ENCODE peak calls at places on chromosomes 7 and 10, in seven cellular contexts. Z is Peyer's patch, S is SK-N-SH, P is GM23338, Q is heart left ventricle, Y is left ventricle myocardium inferior, J is adrenal gland. B is an unnamed sample. For H3K4me1, the result is how much of the 10 kb centered on the place peaks cover.

GRCh38 chr10:92490387-92490786 is 83.5 kb downstream of the IDE start:
- DNase-seq in Z (no peak), S (no peak), P (no peak), Q (no peak), Y (no peak), J (no peak), B (no peak)

GRCh38 chr10:49114718-49115014 is 656 bp downstream of the VSTM4 start:
- DNase-seq in Z (no peak), S (no peak), P (no peak), Q (no peak), Y (no peak), J (no peak), B (no peak)

GRCh38 chr10:43420369-43421200 is 11.6 kb upstream of the HNRNPF start:
- DNase-seq in Z (peak), S (peak), P (peak), Q (peak), Y (peak), J (peak), B (peak)

GRCh38 chr10:70589762-70590662 is 12.5 kb downstream of the PRF1 start:
- DNase-seq in Z (no peak), S (no peak), P (no peak), Q (peak), Y (peak), J (no peak), B (peak)

GRCh38 chr7:154450434-154450833 is 398.2 kb downstream of the DPP6 start:
- DNase-seq in Z (no peak), S (no peak), P (no peak), Q (no peak), Y (no peak), J (no peak), B (no peak)

GRCh38 chr10:30387646-30388243 is 38.7 kb upstream of the MTPAP start:
- DNase-seq in Z (no peak), S (no peak), P (no peak), Q (no peak), Y (no peak), J (no peak), B (no peak)

GRCh38 chr10:117382831-117383230 is 7.6 kb upstream of the PDZD8 start:
- DNase-seq in Z (no peak), S (no peak), P (no peak), Q (no peak), Y (no peak), J (no peak), B (no peak)

GRCh38 chr10:61280303-61280702 is 172.9 kb downstream of the TMEM26 start:
- DNase-seq in Z (no peak), S (no peak), P (no peak), Q (no peak), Y (no peak), J (peak), B (no peak)

GRCh38 chr7:151077705-151078232 is 2.8 kb downstream of the FASTK start:
- DNase-seq in Z (no peak), S (no peak), P (no peak), Q (no peak), Y (no peak), J (peak), B (no peak)

GRCh38 chr7:150973571-150974451 is 4.3 kb downstream of the KCNH2 start:
- DNase-seq in Z (peak), S (no peak), P (peak), Q (no peak), Y (no peak), J (no peak), B (no peak)

GRCh38 chr10:93580824-93581223 is 14.4 kb downstream of the FFAR4 start:
- DNase-seq in Z (no peak), S (no peak), P (peak), Q (no peak), Y (no peak), J (no peak), B (no peak)

GRCh38 chr10:127163632-127164031 is 32.8 kb downstream of the INSYN2A start:
- DNase-seq in Z (no peak), S (peak), P (no peak), Q (no peak), Y (no peak), J (no peak), B (no peak)

GRCh38 chr10:76149182-76149581 is 717.8 kb downstream of the LRMDA start:
- DNase-seq in Z (no peak), S (no peak), P (no peak), Q (no peak), Y (no peak), J (no peak), B (no peak)

GRCh38 chr7:4010206-4010605 is 671.9 kb upstream of the FOXK1 start:
- DNase-seq in Z (no peak), S (no peak), P (no peak), Q (no peak), Y (no peak), J (no peak), B (no peak)

GRCh38 chr7:43465581-43466554 is 117.0 kb upstream of the STK17A start:
- DNase-seq in Z (no peak), S (peak), P (no peak), Q (no peak), Y (no peak), J (no peak), B (no peak)

DNA sequence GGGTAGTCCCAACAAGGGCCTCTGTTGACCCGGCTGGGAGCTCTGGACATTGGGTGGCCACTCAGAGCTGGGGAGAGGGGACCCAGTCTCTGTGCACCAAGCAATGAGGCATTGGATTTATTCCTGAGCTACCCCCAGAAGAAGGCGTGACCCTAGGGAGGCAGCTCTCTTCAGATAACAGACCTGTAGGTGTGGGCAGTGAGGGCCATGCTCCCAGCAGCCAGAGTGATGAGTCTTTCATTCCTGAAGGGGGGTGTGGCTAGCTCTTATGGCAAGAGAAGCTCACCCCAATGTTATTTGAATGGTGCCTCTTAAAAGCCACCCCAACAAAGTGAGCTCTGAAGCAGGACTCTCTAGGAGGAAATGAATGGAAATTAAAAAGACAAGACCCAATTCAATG is 20.3 kb downstream of the TEX36 start:
- DNase-seq in Z (no peak), S (no peak), P (no peak), Q (no peak), Y (no peak), J (no peak), B (no peak)
- H3K27ac ChIP-seq in Z (no peak), S (no peak), P (no peak), Q (no peak), Y (no peak), J (no peak), B (no peak)

GRCh38 chr7:105036217-105037168 is 22.5 kb downstream of the KMT2E start:
- DNase-seq in Z (no peak), S (no peak), P (no peak), Q (no peak), Y (no peak), J (no peak), B (no peak)

GRCh38 chr7:105035349-105035748 is 21.3 kb downstream of the KMT2E start:
- DNase-seq in Z (no peak), S (no peak), P (no peak), Q (no peak), Y (no peak), J (no peak), B (no peak)

GRCh38 chr7:105032553-105033214 is 18.7 kb downstream of the KMT2E start:
- DNase-seq in Z (no peak), S (no peak), P (no peak), Q (no peak), Y (no peak), J (no peak), B (no peak)

GRCh38 chr7:105037319-105037718 is 23.3 kb downstream of the KMT2E start:
- DNase-seq in Z (no peak), S (no peak), P (no peak), Q (no peak), Y (no peak), J (no peak), B (no peak)
- H3K4me1 ChIP-seq in Z (under half), S (under half), P (under half), Q (half or more), Y (half or more), J (under half), B (half or more)

GRCh38 chr7:128732521-128733277 is 6.5 kb upstream of the CALU start:
- DNase-seq in Z (no peak), S (peak), P (no peak), Q (no peak), Y (no peak), J (no peak), B (no peak)
- TF ChIP-seq CTCF in Z (no peak), S (no peak), P (no peak), Q (no peak), Y (no peak), J (no peak), B (no peak)

GRCh38 chr10:85608706-85609105 is 757.9 kb downstream of the GRID1 start:
- DNase-seq in Z (no peak), S (no peak), P (no peak), Q (no peak), Y (no peak), J (no peak), B (no peak)

GRCh38 chr10:85611746-85612377 is 754.7 kb downstream of the GRID1 start:
- DNase-seq in Z (no peak), S (no peak), P (no peak), Q (no peak), Y (no peak), J (no peak), B (no peak)

GRCh38 chr10:85611093-85611740 is 755.4 kb downstream of the GRID1 start:
- DNase-seq in Z (no peak), S (no peak), P (no peak), Q (no peak), Y (no peak), J (no peak), B (no peak)

GRCh38 chr10:85609509-85609908 is 757.1 kb downstream of the GRID1 start:
- DNase-seq in Z (no peak), S (no peak), P (no peak), Q (no peak), Y (no peak), J (no peak), B (no peak)

DNA sequence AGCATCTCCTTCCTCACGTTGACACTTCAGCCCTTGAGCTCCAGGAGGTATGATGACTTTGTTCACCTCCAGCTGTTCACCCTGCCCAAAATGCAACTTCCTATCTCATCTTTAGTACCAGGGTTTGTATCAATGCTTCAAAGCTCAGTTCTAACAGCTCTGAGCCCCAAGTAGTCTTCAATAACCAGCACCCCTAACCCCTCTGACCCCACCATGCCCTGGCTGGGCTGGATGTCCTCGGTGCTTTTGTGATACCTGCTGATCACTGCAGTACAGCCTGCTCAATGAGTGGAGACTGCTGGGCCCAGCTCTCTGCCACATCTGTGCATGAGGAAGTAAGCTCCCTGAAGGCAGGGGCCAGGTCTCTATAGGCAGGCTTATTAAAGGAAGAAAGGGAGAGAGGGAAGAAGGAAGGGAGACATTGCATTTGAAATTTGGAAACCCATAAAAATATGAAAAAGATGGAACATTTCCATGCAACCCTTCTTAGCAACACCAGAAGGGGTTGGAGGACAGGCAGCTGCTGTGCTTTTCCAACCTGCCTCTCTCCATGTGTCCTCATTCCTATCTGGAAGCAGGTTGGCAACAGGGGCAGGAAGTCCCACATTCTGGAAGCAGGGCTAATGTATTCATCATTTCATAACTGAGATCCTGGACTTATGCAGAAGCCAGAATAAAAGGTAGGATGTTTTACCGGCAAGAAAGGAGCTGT is 756.1 kb downstream of the GRID1 start:
- DNase-seq in Z (no peak), S (no peak), P (no peak), Q (no peak), Y (no peak), J (no peak), B (no peak)
- H3K27ac ChIP-seq in Z (no peak), S (no peak), P (no peak), Q (no peak), Y (no peak), J (no peak), B (no peak)